ENCODE peak calls at places on chromosomes 12 and 14, in seven cellular contexts. One of them, this sample, is unnamed.
A peak's percentile ranks its signal among the peaks of the same experiment; 100 is the strongest.

GRCh38 chr12:25833657-25834056 is 124.8 kb upstream of the RASSF8 start:
- DNase-seq in substantia nigra: no peak
- DNase-seq in stimulated activated CD4-positive, alpha-beta T cell treated with anti-CD3 and anti-CD28 coated beads, Interleukin-2, amount 100 ng/mL, for 48 hours: no peak
- DNase-seq in effector memory CD8-positive, alpha-beta T cell: no peak
- DNase-seq in mesenteric fat pad: no peak
- DNase-seq in GM04504: no peak
- DNase-seq in amniotic stem cell: no peak
- DNase-seq in this sample: no peak

GRCh38 chr12:123941485-123942276 is 30.9 kb downstream of the CCDC92 start:
- DNase-seq in GM04504: no peak
- DNase-seq in substantia nigra: no peak
- DNase-seq in stimulated activated CD4-positive, alpha-beta T cell treated with anti-CD3 and anti-CD28 coated beads, Interleukin-2, amount 100 ng/mL, for 48 hours: no peak
- DNase-seq in mesenteric fat pad: peak; percentile 53
- DNase-seq in effector memory CD8-positive, alpha-beta T cell: no peak
- DNase-seq in amniotic stem cell: no peak
- DNase-seq in this sample: no peak

GRCh38 chr12:16939871-16940306 is 333.9 kb upstream of the LMO3 start:
- DNase-seq in amniotic stem cell: no peak
- DNase-seq in substantia nigra: no peak
- DNase-seq in GM04504: no peak
- DNase-seq in stimulated activated CD4-positive, alpha-beta T cell treated with anti-CD3 and anti-CD28 coated beads, Interleukin-2, amount 100 ng/mL, for 48 hours: no peak
- DNase-seq in effector memory CD8-positive, alpha-beta T cell: no peak
- DNase-seq in mesenteric fat pad: no peak
- DNase-seq in this sample: peak; percentile 7

GRCh38 chr12:29200586-29200985 is 51.5 kb downstream of the FAR2 start:
- DNase-seq in amniotic stem cell: no peak
- DNase-seq in stimulated activated CD4-positive, alpha-beta T cell treated with anti-CD3 and anti-CD28 coated beads, Interleukin-2, amount 100 ng/mL, for 48 hours: no peak
- DNase-seq in mesenteric fat pad: no peak
- DNase-seq in GM04504: no peak
- DNase-seq in substantia nigra: no peak
- DNase-seq in effector memory CD8-positive, alpha-beta T cell: no peak
- DNase-seq in this sample: no peak

GRCh38 chr14:33408291-33408690 is 469.6 kb downstream of the NPAS3 start:
- DNase-seq in effector memory CD8-positive, alpha-beta T cell: no peak
- DNase-seq in amniotic stem cell: no peak
- DNase-seq in mesenteric fat pad: no peak
- DNase-seq in stimulated activated CD4-positive, alpha-beta T cell treated with anti-CD3 and anti-CD28 coated beads, Interleukin-2, amount 100 ng/mL, for 48 hours: no peak
- DNase-seq in substantia nigra: no peak
- DNase-seq in GM04504: no peak
- DNase-seq in this sample: no peak

GRCh38 chr12:2794736-2795289 is at the start of gene FKBP4:
- DNase-seq in amniotic stem cell: peak; percentile 66
- DNase-seq in substantia nigra: peak; percentile 83
- DNase-seq in GM04504: peak; percentile 48
- DNase-seq in mesenteric fat pad: peak; percentile 95
- DNase-seq in effector memory CD8-positive, alpha-beta T cell: peak; percentile 80
- DNase-seq in stimulated activated CD4-positive, alpha-beta T cell treated with anti-CD3 and anti-CD28 coated beads, Interleukin-2, amount 100 ng/mL, for 48 hours: peak; percentile 78
- DNase-seq in this sample: peak; percentile 94

GRCh38 chr12:40158592-40159111 is 52.8 kb upstream of the SLC2A13 start:
- DNase-seq in effector memory CD8-positive, alpha-beta T cell: no peak
- DNase-seq in GM04504: no peak
- DNase-seq in stimulated activated CD4-positive, alpha-beta T cell treated with anti-CD3 and anti-CD28 coated beads, Interleukin-2, amount 100 ng/mL, for 48 hours: no peak
- DNase-seq in amniotic stem cell: no peak
- DNase-seq in mesenteric fat pad: no peak
- DNase-seq in substantia nigra: no peak
- DNase-seq in this sample: no peak

GRCh38 chr12:128111951-128112350 is 155.0 kb upstream of the TMEM132C start:
- DNase-seq in mesenteric fat pad: no peak
- DNase-seq in effector memory CD8-positive, alpha-beta T cell: no peak
- DNase-seq in stimulated activated CD4-positive, alpha-beta T cell treated with anti-CD3 and anti-CD28 coated beads, Interleukin-2, amount 100 ng/mL, for 48 hours: no peak
- DNase-seq in substantia nigra: no peak
- DNase-seq in GM04504: no peak
- DNase-seq in amniotic stem cell: no peak
- DNase-seq in this sample: no peak

GRCh38 chr12:108099085-108099484 is 30.0 kb upstream of the WSCD2 start:
- DNase-seq in amniotic stem cell: no peak
- DNase-seq in GM04504: no peak
- DNase-seq in stimulated activated CD4-positive, alpha-beta T cell treated with anti-CD3 and anti-CD28 coated beads, Interleukin-2, amount 100 ng/mL, for 48 hours: no peak
- DNase-seq in substantia nigra: no peak
- DNase-seq in mesenteric fat pad: no peak
- DNase-seq in effector memory CD8-positive, alpha-beta T cell: no peak
- DNase-seq in this sample: no peak

GRCh38 chr12:49389092-49389703 is 21.9 kb downstream of the SPATS2 start:
- DNase-seq in mesenteric fat pad: no peak
- DNase-seq in amniotic stem cell: no peak
- DNase-seq in substantia nigra: no peak
- DNase-seq in stimulated activated CD4-positive, alpha-beta T cell treated with anti-CD3 and anti-CD28 coated beads, Interleukin-2, amount 100 ng/mL, for 48 hours: peak; percentile 35
- DNase-seq in GM04504: no peak
- DNase-seq in effector memory CD8-positive, alpha-beta T cell: peak; percentile 67
- DNase-seq in this sample: no peak